ENCODE peak calls at places on chromosome 16, in ten cellular contexts. G is stimulated activated CD8-positive, alpha-beta memory T cell treated with anti-CD3 and anti-CD28 coated beads, Interleukin-4, amount 100 ng/mL, for 4 hours; M is hypothalamus; I is Ammon's horn; K is midbrain; Q is mesendoderm; F is amniotic epithelial cell; P is NCI-H146; D is adrenal gland; Y is RWPE1. O is an unnamed sample.

GRCh38 chr16:81509404-81509803 is 64.8 kb downstream of the CMIP start:
- DNase-seq in G (no peak), M (no peak), I (no peak), K (no peak), Q (no peak), F (no peak), P (no peak), D (no peak), Y (no peak), O (no peak)

GRCh38 chr16:88378836-88379693 is 3.7 kb upstream of the ZNF469 start:
- DNase-seq in G (no peak), M (no peak), I (no peak), K (no peak), Q (no peak), F (no peak), P (no peak), D (no peak), Y (no peak), O (no peak)

GRCh38 chr16:81755915-81756644 is 23.0 kb upstream of the PLCG2 start:
- DNase-seq in G (no peak), M (no peak), I (peak; percentile 65), K (no peak), Q (no peak), F (no peak), P (no peak), D (peak; percentile 25), Y (no peak), O (no peak)

GRCh38 chr16:56671706-56672105 is 2.1 kb downstream of the MT1H start:
- DNase-seq in G (no peak), M (no peak), I (peak; percentile 33), K (no peak), Q (no peak), F (no peak), P (no peak), D (no peak), Y (no peak), O (no peak)

GRCh38 chr16:46916980-46917379 is 32.8 kb downstream of the GPT2 start:
- DNase-seq in G (no peak), M (no peak), I (no peak), K (no peak), Q (peak; percentile 67), F (peak; percentile 25), P (no peak), D (no peak), Y (no peak), O (no peak)

GRCh38 chr16:78773316-78773715 is 673.9 kb downstream of the WWOX start:
- DNase-seq in G (no peak), M (no peak), I (no peak), K (no peak), Q (no peak), F (no peak), P (no peak), D (no peak), Y (no peak), O (peak; percentile 29)

GRCh38 chr16:23504076-23504452 is 6.2 kb downstream of the GGA2 start:
- DNase-seq in G (no peak), M (no peak), I (no peak), K (no peak), Q (no peak), F (peak; percentile 82), P (no peak), D (no peak), Y (peak; percentile 22), O (no peak)

GRCh38 chr16:2029350-2029749 is 2.6 kb downstream of the NHERF2 start:
- DNase-seq in G (no peak), M (no peak), I (no peak), K (no peak), Q (no peak), F (no peak), P (no peak), D (no peak), Y (no peak), O (no peak)

GRCh38 chr16:23877107-23878070 is 41.6 kb downstream of the PRKCB start:
- DNase-seq in G (no peak), M (no peak), I (no peak), K (no peak), Q (peak; percentile 19), F (no peak), P (no peak), D (no peak), Y (no peak), O (no peak)

GRCh38 chr16:87165151-87165550 is 152.0 kb downstream of the C16orf95 start:
- DNase-seq in G (no peak), M (no peak), I (no peak), K (no peak), Q (no peak), F (no peak), P (no peak), D (no peak), Y (no peak), O (no peak)

GRCh38 chr16:77288222-77288621 is 89.0 kb downstream of the SYCE1L start:
- DNase-seq in G (no peak), M (no peak), I (no peak), K (no peak), Q (no peak), F (peak; percentile 96), P (no peak), D (no peak), Y (peak; percentile 8), O (no peak)

GRCh38 chr16:53465606-53466290 is 31.5 kb downstream of the RBL2 start:
- DNase-seq in G (no peak), M (no peak), I (no peak), K (no peak), Q (no peak), F (peak; percentile 85), P (no peak), D (peak; percentile 48), Y (peak; percentile 33), O (no peak)

GRCh38 chr16:29254676-29255495 is 151.6 kb downstream of the NPIPB11 start:
- DNase-seq in G (no peak), M (no peak), I (no peak), K (no peak), Q (no peak), F (no peak), P (no peak), D (no peak), Y (no peak), O (no peak)

GRCh38 chr16:26195225-26195624 is 503.5 kb downstream of the HS3ST4 start:
- DNase-seq in G (no peak), M (no peak), I (no peak), K (no peak), Q (peak; percentile 55), F (no peak), P (no peak), D (no peak), Y (no peak), O (no peak)

O was measured in neural progenitor cell.